ENCODE peak calls at places on chromosomes 12 and 14, in ten cellular contexts. F is mesenchymal stem cell; N is right lobe of liver; U is naive thymus-derived CD4-positive, alpha-beta T cell; Z is stomach; A is tibial nerve; P is A549; V is IMR-90; S is small intestine; X is GM23248. D is an unnamed sample. For H3K4me1 and H3K9me3, the result is how much of the 10 kb centered on the place peaks cover.

GRCh38 chr14:58072288-58073071 is 79.5 kb downstream of the ARMH4 start:
- DNase-seq in F (peak), N (no peak), U (no peak), Z (peak), A (no peak), P (peak), V (peak), S (peak), X (peak), D (peak)

GRCh38 chr14:92570863-92571262 is 57.3 kb downstream of the RIN3 start:
- DNase-seq in F (no peak), N (no peak), U (no peak), Z (no peak), A (no peak), P (no peak), V (no peak), S (peak), X (no peak), D (no peak)

GRCh38 chr14:88002421-88002820 is 2.5 kb upstream of the GPR65 start:
- DNase-seq in F (no peak), N (no peak), U (no peak), Z (no peak), A (no peak), P (no peak), V (no peak), S (no peak), X (no peak), D (no peak)

GRCh38 chr12:61757831-61758505 is 502.2 kb upstream of the USP15 start:
- DNase-seq in F (peak), N (no peak), U (no peak), Z (no peak), A (no peak), P (no peak), V (no peak), S (no peak), X (peak), D (no peak)

GRCh38 chr14:105532735-105533141 is 6.4 kb downstream of the TMEM121 start:
- DNase-seq in F (no peak), N (no peak), U (no peak), Z (no peak), A (no peak), P (peak), V (no peak), S (no peak), X (peak), D (no peak)

GRCh38 chr12:101277443-101277842 is 2.5 kb upstream of the UTP20 start:
- DNase-seq in F (no peak), N (no peak), U (no peak), Z (no peak), A (no peak), P (no peak), V (no peak), S (no peak), X (peak), D (no peak)

GRCh38 chr12:80936353-80936641 is 1.4 kb downstream of the LIN7A start:
- DNase-seq in F (no peak), N (no peak), U (no peak), Z (no peak), A (no peak), P (no peak), V (no peak), S (no peak), X (no peak), D (no peak)

GRCh38 chr14:91281346-91281745 is 36.8 kb upstream of the GPR68 start:
- DNase-seq in F (no peak), N (no peak), U (no peak), Z (no peak), A (no peak), P (no peak), V (peak), S (no peak), X (peak), D (no peak)

GRCh38 chr14:74945261-74945851 is 10.0 kb downstream of the PGF start:
- DNase-seq in F (peak), N (no peak), U (no peak), Z (no peak), A (no peak), P (peak), V (no peak), S (no peak), X (peak), D (no peak)

GRCh38 chr14:54786816-54787215 is 115.8 kb downstream of the GCH1 start:
- DNase-seq in F (no peak), N (no peak), U (no peak), Z (no peak), A (no peak), P (no peak), V (no peak), S (no peak), X (no peak), D (no peak)
- H3K4me1 ChIP-seq in F (under half), N (under half), U (under half), Z (under half), A (under half), P (under half), V (under half), S (under half), X (under half), D (under half)

GRCh38 chr14:32728526-32728925 is 210.2 kb upstream of the NPAS3 start:
- DNase-seq in F (no peak), N (no peak), U (no peak), Z (no peak), A (no peak), P (no peak), V (no peak), S (no peak), X (no peak), D (no peak)

GRCh38 chr14:32722631-32723183 is 216.0 kb upstream of the NPAS3 start:
- DNase-seq in F (no peak), N (no peak), U (no peak), Z (no peak), A (no peak), P (no peak), V (no peak), S (no peak), X (no peak), D (no peak)

GRCh38 chr14:32727827-32728226 is 210.9 kb upstream of the NPAS3 start:
- DNase-seq in F (no peak), N (no peak), U (no peak), Z (no peak), A (no peak), P (no peak), V (no peak), S (no peak), X (no peak), D (no peak)

GRCh38 chr14:32726516-32726915 is 212.2 kb upstream of the NPAS3 start:
- DNase-seq in F (no peak), N (no peak), U (no peak), Z (no peak), A (no peak), P (no peak), V (no peak), S (no peak), X (no peak), D (no peak)

DNA sequence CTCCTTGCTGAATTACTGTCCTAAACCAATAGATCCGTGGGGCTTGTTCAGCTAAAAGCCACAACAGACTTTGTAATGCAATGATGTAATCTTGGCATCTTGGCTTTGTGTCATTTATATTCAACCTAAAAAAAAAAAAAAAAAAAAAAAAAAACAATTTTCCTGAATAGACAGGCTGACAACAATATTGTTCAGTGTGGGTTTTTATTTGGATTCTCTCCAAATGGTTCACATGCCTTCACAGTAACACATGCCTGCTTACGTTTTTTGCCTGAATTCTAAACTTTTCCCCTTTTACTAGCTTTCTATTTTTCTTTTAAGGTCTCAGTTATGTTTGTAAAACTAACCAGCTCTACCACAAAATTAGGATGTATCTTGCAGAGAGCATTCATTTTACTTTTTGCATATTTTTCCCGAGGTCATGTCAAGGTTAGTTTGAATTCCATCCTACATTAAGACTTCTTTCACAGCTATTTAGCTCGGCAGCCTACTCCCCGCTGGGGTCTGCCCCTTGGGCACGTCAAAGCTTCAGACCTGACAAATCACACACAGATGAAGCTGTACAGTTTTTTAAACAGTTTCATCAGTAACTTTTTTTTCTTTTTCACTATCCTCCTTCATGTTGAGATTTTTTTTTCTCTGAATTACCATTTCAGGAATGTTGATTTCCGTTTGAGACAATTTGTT is 213.7 kb upstream of the NPAS3 start:
- DNase-seq in F (peak), N (no peak), U (no peak), Z (no peak), A (no peak), P (no peak), V (peak), S (no peak), X (peak), D (peak)
- H3K4me3 ChIP-seq in F (no peak), N (peak), U (no peak), Z (peak), A (no peak), P (no peak), V (peak), S (no peak), X (peak), D (no peak)

GRCh38 chr12:133235401-133236112 is at the start of gene ANHX:
- DNase-seq in F (no peak), N (no peak), U (no peak), Z (no peak), A (no peak), P (no peak), V (no peak), S (no peak), X (no peak), D (no peak)
- H3K9me3 ChIP-seq in F (half or more), N (under half), U (under half), Z (half or more), A (under half), P (half or more), V (half or more), S (under half), X (under half), D (under half)

DNA sequence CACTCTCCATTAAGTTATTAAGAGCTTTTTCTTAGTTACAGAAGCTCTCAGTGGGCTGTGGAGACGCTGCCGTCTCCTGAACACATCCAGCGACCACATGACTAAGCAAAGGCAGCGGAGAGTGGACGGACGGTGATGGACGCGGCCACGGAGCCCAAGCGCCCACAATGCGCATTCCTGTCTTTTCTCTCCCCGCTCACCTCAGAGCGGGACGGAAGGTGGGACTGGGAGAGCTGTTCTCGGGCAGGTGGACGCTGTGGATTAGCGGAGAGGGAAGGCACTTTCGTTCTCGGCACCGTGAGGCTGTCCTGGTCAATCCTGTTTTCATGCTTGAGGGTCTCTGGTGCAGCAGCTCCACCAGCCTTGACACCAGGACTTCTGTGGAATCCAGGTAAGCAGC is 2.6 kb upstream of the ANKLE2 start:
- DNase-seq in F (no peak), N (no peak), U (no peak), Z (no peak), A (no peak), P (no peak), V (no peak), S (no peak), X (no peak), D (no peak)
- H3K4me1 ChIP-seq in F (under half), N (under half), U (under half), Z (under half), A (under half), P (under half), V (under half), S (under half), X (under half), D (under half)

GRCh38 chr12:32229971-32230606 is 123.4 kb downstream of the BICD1 start:
- DNase-seq in F (no peak), N (no peak), U (no peak), Z (no peak), A (no peak), P (no peak), V (no peak), S (no peak), X (no peak), D (no peak)
- H3K4me3 ChIP-seq in F (no peak), N (no peak), U (no peak), Z (no peak), A (no peak), P (no peak), V (no peak), S (no peak), X (no peak), D (no peak)

GRCh38 chr12:133233006-133233405 is 2.7 kb downstream of the ANHX start:
- DNase-seq in F (no peak), N (no peak), U (no peak), Z (no peak), A (no peak), P (no peak), V (no peak), S (no peak), X (no peak), D (no peak)
- H3K9me3 ChIP-seq in F (under half), N (under half), U (under half), Z (half or more), A (under half), P (half or more), V (half or more), S (under half), X (under half), D (under half)

GRCh38 chr14:56144176-56144575 is 26.0 kb downstream of the PELI2 start:
- DNase-seq in F (no peak), N (no peak), U (no peak), Z (no peak), A (no peak), P (no peak), V (no peak), S (peak), X (no peak), D (no peak)
- H3K4me1 ChIP-seq in F (under half), N (under half), U (under half), Z (under half), A (under half), P (under half), V (under half), S (under half), X (under half), D (under half)

DNA sequence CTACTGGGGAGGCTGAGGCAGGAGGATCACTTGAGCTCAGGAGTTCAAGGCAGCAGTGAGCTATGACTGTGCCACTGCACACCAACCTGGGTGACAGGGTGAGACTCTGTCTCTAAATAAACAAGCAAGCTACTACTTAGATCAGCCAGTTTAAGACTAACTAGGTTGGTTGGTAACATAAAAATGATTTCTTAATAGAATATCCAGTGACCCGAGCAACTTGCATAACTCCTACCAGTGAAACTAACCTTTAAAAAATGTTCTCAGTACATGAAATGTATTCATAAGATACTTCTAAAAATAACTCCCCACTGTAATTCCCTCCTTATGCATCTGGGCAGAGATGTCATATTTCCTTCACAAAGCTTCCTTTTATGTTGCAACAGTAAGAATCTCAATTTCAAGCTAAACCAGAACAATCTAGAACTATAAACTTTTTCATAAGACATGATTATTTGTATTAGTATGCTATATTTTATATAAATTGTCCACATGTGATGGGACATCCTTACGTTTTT is 15.8 kb downstream of the TAOK3 start:
- DNase-seq in F (peak), N (no peak), U (no peak), Z (no peak), A (no peak), P (peak), V (peak), S (no peak), X (peak), D (no peak)
- H3K4me3 ChIP-seq in F (no peak), N (no peak), U (peak), Z (no peak), A (no peak), P (no peak), V (no peak), S (no peak), X (peak), D (no peak)

GRCh38 chr12:54929998-54930397 is 54.6 kb downstream of the TESPA1 start:
- DNase-seq in F (no peak), N (no peak), U (no peak), Z (no peak), A (no peak), P (no peak), V (no peak), S (no peak), X (no peak), D (no peak)
- H3K9me3 ChIP-seq in F (under half), N (under half), U (under half), Z (under half), A (under half), P (under half), V (under half), S (under half), X (under half), D (under half)